ENCODE peak calls at places on chromosomes 4 and X, in eight cellular contexts. D is Caco-2; J is small intestine; E is endothelial cell of umbilical vein; A is H9; K is AG10803; B is activated CD4-positive, alpha-beta T cell treated with anti-CD3 and anti-CD28 coated beads for 24 hours; P is G401. R is an unnamed sample.

GRCh38 chr4:119136541-119136940 is 909 bp downstream of the MYOZ2 start:
- DNase-seq in D (no peak), J (no peak), E (no peak), A (no peak), K (no peak), B (no peak), P (no peak), R (no peak)

GRCh38 chr4:41687971-41688370 is 60.6 kb downstream of the PHOX2B start:
- DNase-seq in D (no peak), J (no peak), E (no peak), A (no peak), K (no peak), B (no peak), P (no peak), R (no peak)

GRCh38 chrX:45324941-45325340 is 124.3 kb upstream of the DIPK2B start:
- DNase-seq in D (no peak), J (no peak), E (peak; percentile 71), A (no peak), K (peak; percentile 34), B (no peak), P (no peak), R (no peak)

GRCh38 chr4:85938062-85938461 is 421.8 kb downstream of the MAPK10 start:
- DNase-seq in D (no peak), J (no peak), E (no peak), A (no peak), K (no peak), B (no peak), P (no peak), R (no peak)

GRCh38 chrX:137568741-137569469 is 3.0 kb downstream of the ZIC3 start:
- DNase-seq in D (no peak), J (no peak), E (no peak), A (peak; percentile 31), K (no peak), B (no peak), P (peak; percentile 16), R (no peak)

GRCh38 chr4:15149234-15149841 is 147.1 kb downstream of the CPEB2 start:
- DNase-seq in D (no peak), J (no peak), E (no peak), A (no peak), K (peak; percentile 28), B (no peak), P (no peak), R (peak; percentile 20)

GRCh38 chr4:73222466-73223257 is 35.9 kb downstream of the ANKRD17 start:
- DNase-seq in D (peak; percentile 74), J (peak; percentile 91), E (peak; percentile 96), A (no peak), K (peak; percentile 94), B (peak; percentile 38), P (peak; percentile 94), R (peak; percentile 98)

GRCh38 chr4:188374870-188375269 is 235.6 kb downstream of the TRIML1 start:
- DNase-seq in D (no peak), J (no peak), E (no peak), A (no peak), K (no peak), B (no peak), P (no peak), R (no peak)

GRCh38 chrX:2334237-2334636 is 166.5 kb downstream of the DHRSX start:
- DNase-seq in D (no peak), J (no peak), E (no peak), A (no peak), K (no peak), B (no peak), P (no peak), R (no peak)

GRCh38 chr4:55426518-55426917 is 30.8 kb downstream of the TMEM165 start:
- DNase-seq in D (no peak), J (no peak), E (no peak), A (no peak), K (no peak), B (no peak), P (no peak), R (no peak)

GRCh38 chrX:112968351-112969133 is 127.9 kb upstream of the AMOT start:
- DNase-seq in D (peak; percentile 17), J (no peak), E (no peak), A (no peak), K (peak; percentile 9), B (no peak), P (no peak), R (no peak)

GRCh38 chr4:112130903-112131302 is 14.4 kb upstream of the FAM241A start:
- DNase-seq in D (no peak), J (no peak), E (peak; percentile 39), A (peak; percentile 35), K (peak; percentile 8), B (no peak), P (no peak), R (no peak)

GRCh38 chrX:115642304-115642703 is 81.3 kb downstream of the PLS3 start:
- DNase-seq in D (no peak), J (no peak), E (no peak), A (peak; percentile 45), K (no peak), B (no peak), P (no peak), R (no peak)

GRCh38 chr4:77903186-77903585 is 40.6 kb downstream of the MRPL1 start:
- DNase-seq in D (no peak), J (no peak), E (no peak), A (no peak), K (no peak), B (no peak), P (no peak), R (no peak)

GRCh38 chrX:21907250-21907649 is 33.3 kb upstream of the SMS start:
- DNase-seq in D (no peak), J (no peak), E (no peak), A (no peak), K (peak; percentile 65), B (no peak), P (no peak), R (no peak)

GRCh38 chr4:180967936-180968335 is 1275.3 kb upstream of the TENM3 start:
- DNase-seq in D (no peak), J (no peak), E (no peak), A (no peak), K (no peak), B (no peak), P (no peak), R (no peak)

R was measured in HFFc6.